ENCODE peak calls at places on chromosomes 12 and 14, in seven cellular contexts. U is A549, L is GM23248, Q is trophoblast cell, E is fibroblast of lung, I is GM23338, Y is neural progenitor cell. A is an unnamed sample. For H3K4me1, the result is how much of the 10 kb centered on the place peaks cover.

GRCh38 chr14:100771121-100771800 is 44.6 kb downstream of the DLK1 start:
- DNase-seq in U (no peak), L (no peak), Q (no peak), E (no peak), I (no peak), Y (no peak), A (no peak)

GRCh38 chr12:33427071-33427470 is 12.5 kb downstream of the SYT10 start:
- DNase-seq in U (no peak), L (no peak), Q (peak), E (no peak), I (peak), Y (peak), A (peak)

GRCh38 chr14:90691627-90692026 is 124.6 kb downstream of the TTC7B start:
- DNase-seq in U (no peak), L (no peak), Q (no peak), E (no peak), I (no peak), Y (no peak), A (no peak)

GRCh38 chr14:101918125-101918989 is 46.0 kb upstream of the DYNC1H1 start:
- DNase-seq in U (no peak), L (no peak), Q (no peak), E (no peak), I (peak), Y (peak), A (no peak)

GRCh38 chr12:126676426-126676825 is 1590.5 kb upstream of the TMEM132C start:
- DNase-seq in U (no peak), L (no peak), Q (no peak), E (peak), I (no peak), Y (no peak), A (no peak)

GRCh38 chr12:47776471-47777143 is 3.6 kb downstream of the SLC48A1 start:
- DNase-seq in U (no peak), L (peak), Q (no peak), E (peak), I (no peak), Y (no peak), A (no peak)

GRCh38 chr12:48973992-48974673 is 2.6 kb upstream of the WNT10B start:
- DNase-seq in U (no peak), L (peak), Q (no peak), E (peak), I (peak), Y (peak), A (no peak)

GRCh38 chr14:100383727-100384158 is 60.6 kb downstream of the SLC25A47 start:
- DNase-seq in U (peak), L (peak), Q (peak), E (no peak), I (peak), Y (peak), A (peak)

GRCh38 chr14:49306152-49306751 is 279.9 kb downstream of the RPS29 start:
- DNase-seq in U (peak), L (peak), Q (no peak), E (peak), I (peak), Y (peak), A (peak)

GRCh38 chr14:34619399-34619920 is 10.5 kb downstream of the SNX6 start:
- DNase-seq in U (no peak), L (no peak), Q (no peak), E (no peak), I (no peak), Y (no peak), A (no peak)

GRCh38 chr14:105333613-105334364 is 19.2 kb downstream of the PACS2 start:
- DNase-seq in U (no peak), L (no peak), Q (no peak), E (no peak), I (no peak), Y (no peak), A (no peak)

GRCh38 chr14:69956970-69957369 is 77.8 kb downstream of the SMOC1 start:
- DNase-seq in U (no peak), L (no peak), Q (no peak), E (no peak), I (no peak), Y (no peak), A (no peak)

GRCh38 chr12:33876618-33877017 is 145.7 kb upstream of the ALG10 start:
- DNase-seq in U (no peak), L (no peak), Q (no peak), E (no peak), I (peak), Y (no peak), A (no peak)

GRCh38 chr14:94346841-94347240 is 23.7 kb upstream of the SERPINA6 start:
- DNase-seq in U (no peak), L (peak), Q (no peak), E (no peak), I (no peak), Y (no peak), A (no peak)

GRCh38 chr14:94343238-94343637 is 20.1 kb upstream of the SERPINA6 start:
- DNase-seq in U (no peak), L (no peak), Q (no peak), E (no peak), I (no peak), Y (no peak), A (no peak)

GRCh38 chr14:94342334-94342934 is 19.3 kb upstream of the SERPINA6 start:
- DNase-seq in U (peak), L (peak), Q (peak), E (peak), I (no peak), Y (no peak), A (no peak)

GRCh38 chr14:94345344-94346072 is 22.4 kb upstream of the SERPINA6 start:
- DNase-seq in U (peak), L (peak), Q (peak), E (peak), I (no peak), Y (no peak), A (no peak)

GRCh38 chr14:94344389-94344788 is 21.3 kb upstream of the SERPINA6 start:
- DNase-seq in U (no peak), L (no peak), Q (no peak), E (no peak), I (no peak), Y (no peak), A (no peak)
- H3K4me2 ChIP-seq in U (peak), L (no peak), Q (no peak), E (no peak), I (no peak), Y (no peak), A (no peak)

DNA sequence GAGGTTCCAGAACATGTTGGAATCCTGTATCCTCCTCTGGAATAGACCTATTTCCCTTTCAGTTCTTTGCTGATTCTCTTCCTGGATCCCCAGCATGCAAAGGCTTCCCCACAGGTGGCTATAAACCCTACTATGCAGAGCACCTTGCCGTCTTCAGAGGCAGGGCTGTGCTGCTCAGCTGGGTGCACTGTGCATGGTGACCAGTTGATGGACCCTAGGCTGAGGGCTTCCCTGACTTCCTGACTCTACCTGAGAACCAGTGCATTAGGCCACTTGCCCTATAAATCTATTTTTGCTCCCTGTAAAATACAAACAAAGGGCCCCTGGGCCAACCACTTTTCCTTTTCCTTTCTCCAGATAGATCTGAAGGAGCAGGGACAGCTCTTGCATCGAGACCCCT is 14.1 kb downstream of the ZNF219 start:
- DNase-seq in U (no peak), L (no peak), Q (no peak), E (no peak), I (no peak), Y (no peak), A (no peak)
- H3K4me1 ChIP-seq in U (under half), L (under half), Q (under half), E (under half), I (under half), Y (under half), A (under half)

GRCh38 chr12:132146772-132147422 is 2.6 kb downstream of the NOC4L start:
- DNase-seq in U (no peak), L (no peak), Q (no peak), E (no peak), I (no peak), Y (no peak), A (no peak)
- H3K4me2 ChIP-seq in U (no peak), L (no peak), Q (no peak), E (no peak), I (no peak), Y (no peak), A (no peak)

DNA sequence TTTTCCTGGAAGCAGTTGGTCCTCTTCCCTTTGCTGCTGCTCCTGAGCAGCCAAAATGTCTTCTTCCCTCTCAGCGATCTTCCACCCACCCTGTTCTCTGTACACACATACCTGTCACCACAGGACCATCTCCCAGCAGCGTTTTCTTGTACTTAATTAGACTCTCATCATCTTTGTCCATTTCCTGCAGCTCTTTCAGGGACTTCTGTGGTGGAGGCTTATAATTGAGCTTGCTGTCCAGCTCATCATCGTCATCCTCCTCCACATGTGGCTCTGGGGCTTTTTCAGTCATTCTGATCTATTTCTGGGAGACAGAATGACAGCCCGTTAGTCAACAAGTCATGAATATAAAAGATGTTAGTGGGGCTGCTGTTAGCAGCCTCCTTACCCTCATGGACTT is 11.0 kb downstream of the ARHGDIB start:
- DNase-seq in U (no peak), L (no peak), Q (no peak), E (no peak), I (no peak), Y (peak), A (no peak)
- H3K4me1 ChIP-seq in U (under half), L (under half), Q (under half), E (under half), I (under half), Y (under half), A (half or more)

DNA sequence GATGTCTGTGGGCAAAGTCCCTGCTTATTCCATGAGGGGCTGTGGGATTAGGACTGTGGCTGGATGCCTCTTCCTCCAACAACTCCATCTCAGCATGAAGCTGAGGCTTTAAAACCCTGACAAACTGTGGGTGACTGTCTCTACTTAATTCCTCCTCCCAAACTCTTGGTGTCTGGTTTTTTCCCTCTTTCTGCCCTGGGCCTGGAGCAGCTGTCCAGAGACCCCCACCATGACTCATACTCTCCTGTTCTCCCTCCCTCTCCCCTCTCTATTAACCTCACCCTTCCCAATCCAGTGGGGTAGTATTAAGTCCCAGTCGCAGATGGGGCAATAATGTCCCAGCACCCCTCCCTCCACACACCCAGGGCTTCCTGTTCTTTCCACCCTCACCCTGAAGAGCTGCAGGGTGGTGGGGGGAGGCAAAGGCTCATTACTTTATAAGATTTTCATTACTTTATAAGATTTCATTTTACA is 2.1 kb upstream of the DNAJC14 start:
- DNase-seq in U (no peak), L (no peak), Q (no peak), E (no peak), I (no peak), Y (no peak), A (no peak)
- H3K4me2 ChIP-seq in U (peak), L (peak), Q (peak), E (peak), I (peak), Y (peak), A (peak)

GRCh38 chr12:38389581-38389980 is 73.0 kb downstream of the ALG10B start:
- DNase-seq in U (no peak), L (no peak), Q (no peak), E (no peak), I (no peak), Y (no peak), A (no peak)
- H3K4me1 ChIP-seq in U (under half), L (under half), Q (under half), E (under half), I (under half), Y (under half), A (under half)